ENCODE peak calls at places on chromosomes 4 and X, in five cellular contexts. A is PC-3, L is SJSA1, Y is heart right ventricle, T is tibial nerve. U is an unnamed sample.

GRCh38 chrX:101803451-101803850 is 128.4 kb downstream of the ZMAT1 start:
- DNase-seq in L (no peak), A (peak; percentile 44), Y (no peak), T (peak; percentile 18), U (no peak)

GRCh38 chr4:166198041-166198440 is 325.0 kb downstream of the TLL1 start:
- DNase-seq in Y (no peak), L (no peak), T (no peak), A (no peak), U (no peak)

GRCh38 chr4:134174271-134174670 is 27.3 kb downstream of the PABPC4L start:
- DNase-seq in T (no peak), L (no peak), Y (no peak), A (peak; percentile 11), U (no peak)

GRCh38 chrX:139563251-139563650 is 32.7 kb downstream of the F9 start:
- DNase-seq in L (no peak), Y (no peak), T (no peak), A (peak; percentile 38), U (no peak)

GRCh38 chrX:70455366-70456202 is 10.9 kb downstream of the DLG3 start:
- DNase-seq in T (no peak), Y (no peak), L (no peak), A (peak; percentile 46), U (no peak)

GRCh38 chr4:111633663-111634266 is 511.5 kb upstream of the FAM241A start:
- DNase-seq in A (no peak), L (no peak), Y (no peak), T (no peak), U (no peak)

GRCh38 chr4:7503597-7503996 is 68.9 kb upstream of the PSAPL1 start:
- DNase-seq in T (no peak), L (no peak), A (no peak), Y (no peak), U (no peak)

GRCh38 chr4:185470503-185471195 is 884 bp downstream of the CCDC110 start:
- DNase-seq in L (no peak), A (peak; percentile 42), Y (peak; percentile 50), T (peak; percentile 28), U (no peak)

GRCh38 chr4:26030780-26031179 is 116.8 kb downstream of the SMIM20 start:
- DNase-seq in A (no peak), Y (no peak), L (no peak), T (no peak), U (no peak)

GRCh38 chr4:26030260-26030667 is 116.2 kb downstream of the SMIM20 start:
- DNase-seq in A (no peak), Y (no peak), T (no peak), L (no peak), U (no peak)

GRCh38 chr4:26028133-26028792 is 114.2 kb downstream of the SMIM20 start:
- DNase-seq in L (no peak), Y (no peak), T (no peak), A (no peak), U (no peak)

GRCh38 chr4:26029512-26030131 is 115.6 kb downstream of the SMIM20 start:
- DNase-seq in T (no peak), L (no peak), A (no peak), Y (no peak), U (no peak)

GRCh38 chr4:26028793-26029511 is 114.9 kb downstream of the SMIM20 start:
- DNase-seq in T (peak; percentile 54), Y (peak; percentile 65), A (no peak), L (no peak), U (no peak)
- H3K4me3 ChIP-seq in T (no peak overlapping the region), Y (peak overlapping the region; percentile 31), A (no peak overlapping the region), L (no peak overlapping the region), U (no peak overlapping the region)

DNA sequence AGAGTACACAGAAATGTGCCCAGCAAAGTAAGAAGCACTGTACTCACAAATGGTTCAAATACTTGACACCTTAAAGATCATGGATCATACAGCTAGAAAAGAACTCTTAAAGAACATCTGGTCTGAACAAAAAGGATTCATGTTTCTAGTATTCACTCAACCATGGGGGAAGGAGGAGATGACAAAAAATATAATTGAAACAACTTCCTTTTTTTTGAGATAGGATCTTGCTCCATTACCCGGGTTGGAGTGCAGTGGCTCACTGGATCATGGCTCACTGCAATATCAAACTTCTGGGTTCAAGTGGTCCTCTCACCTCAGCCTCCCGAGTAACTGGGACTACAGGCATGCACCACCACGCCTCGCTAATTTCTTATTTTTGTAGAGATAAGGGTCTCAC is 6.0 kb downstream of the DHX15 start:
- DNase-seq in A (no peak), Y (no peak), L (no peak), T (no peak), U (no peak)
- H3K4me3 ChIP-seq in A (no peak overlapping the region), Y (no peak overlapping the region), L (no peak overlapping the region), T (no peak overlapping the region), U (no peak overlapping the region)

GRCh38 chr4:140085062-140085622 is 68.8 kb downstream of the MAML3 start:
- DNase-seq in A (peak; percentile 80), T (no peak), L (peak; percentile 77), Y (no peak), U (no peak)
- H3K4me3 ChIP-seq in A (peak overlapping the region; percentile 54), T (no peak overlapping the region), L (no peak overlapping the region), Y (no peak overlapping the region), U (no peak overlapping the region)

DNA sequence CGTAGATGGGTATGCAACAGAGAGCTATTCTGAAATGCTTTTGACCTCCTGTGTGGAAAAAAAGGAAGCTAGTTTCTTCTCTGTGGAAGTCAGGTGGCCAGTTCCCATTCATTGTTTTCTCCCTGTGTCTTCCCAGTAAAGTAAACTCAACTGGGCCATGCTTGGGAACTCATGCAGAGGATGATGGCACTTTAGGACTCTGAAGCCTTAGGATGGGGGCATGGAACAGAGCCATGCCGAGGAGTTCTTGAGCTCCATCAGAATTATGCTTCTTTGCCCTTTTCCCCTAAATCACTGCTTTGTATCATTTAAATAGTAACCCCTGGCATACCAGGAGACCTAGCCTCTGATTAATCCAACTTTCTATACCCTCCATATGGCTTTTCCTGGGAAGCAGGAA is 3.2 kb downstream of the TMEM164 start:
- DNase-seq in L (no peak), A (no peak), Y (no peak), T (no peak), U (no peak)
- H3K4me3 ChIP-seq in L (no peak overlapping the region), A (no peak overlapping the region), Y (no peak overlapping the region), T (no peak overlapping the region), U (no peak overlapping the region)

DNA sequence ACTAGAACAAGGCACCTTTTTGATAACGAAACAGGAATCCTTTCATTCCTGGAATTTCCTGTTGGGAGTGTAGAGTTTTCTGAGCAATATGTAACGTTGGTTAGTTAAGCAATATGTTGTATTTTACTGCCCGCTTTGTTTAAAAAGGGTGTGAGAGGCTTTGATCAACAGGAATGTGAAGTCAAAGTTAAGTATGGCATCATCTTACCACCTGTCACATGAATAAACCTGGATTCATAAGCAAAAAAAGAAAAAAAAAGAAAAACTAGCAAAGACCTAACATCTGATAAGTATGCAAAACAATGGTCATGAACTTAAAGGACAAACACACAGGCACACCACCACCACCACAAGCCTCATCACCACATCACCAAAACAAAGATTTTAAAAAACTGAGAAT is 7.1 kb upstream of the CXCL5 start:
- DNase-seq in Y (no peak), L (no peak), T (no peak), A (peak; percentile 80), U (no peak)
- H3K4me3 ChIP-seq in Y (no peak overlapping the region), L (no peak overlapping the region), T (no peak overlapping the region), A (peak overlapping the region; percentile 22), U (no peak overlapping the region)

DNA sequence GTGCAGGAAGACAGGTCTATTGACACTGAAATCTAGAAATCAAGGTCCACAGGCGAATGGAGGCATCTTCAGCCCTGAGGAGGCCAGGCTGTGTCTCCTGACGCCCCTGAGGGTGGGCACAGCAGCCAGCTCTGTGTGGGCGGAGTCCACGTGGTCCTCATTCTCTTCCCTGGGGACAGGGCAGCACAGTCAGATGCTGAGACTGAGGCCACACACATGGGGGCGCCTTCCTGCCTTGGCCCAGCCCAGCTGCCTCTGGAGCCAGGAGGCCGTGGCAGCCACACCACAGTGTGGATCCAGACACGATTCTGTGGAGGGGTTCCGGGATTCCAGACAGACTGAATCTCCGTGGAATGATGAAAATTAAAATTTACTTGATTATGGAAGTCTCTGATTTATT is 20.8 kb downstream of the FGFR3 start:
- DNase-seq in A (no peak), L (no peak), T (no peak), Y (no peak), U (no peak)
- H3K4me3 ChIP-seq in A (no peak overlapping the region), L (no peak overlapping the region), T (no peak overlapping the region), Y (no peak overlapping the region), U (no peak overlapping the region)

DNA sequence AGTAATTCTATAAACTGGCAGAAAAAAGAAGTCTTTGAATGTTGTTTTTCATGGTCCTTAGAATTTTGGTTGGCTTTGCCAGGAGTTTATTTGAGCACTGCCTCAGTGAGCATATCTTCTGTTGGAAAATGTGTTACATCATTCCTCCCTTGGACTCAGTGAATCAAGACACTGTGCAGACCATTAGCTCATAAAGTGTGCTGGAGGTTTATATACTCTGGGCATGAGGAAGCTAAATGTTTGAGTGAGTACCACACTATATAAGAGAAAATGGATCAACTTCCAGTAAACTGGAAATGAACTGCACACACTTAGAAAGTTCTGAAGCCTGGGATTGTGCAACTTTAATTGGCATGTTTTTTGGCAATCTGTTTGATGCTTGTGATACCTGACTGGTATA is 75.8 kb downstream of the LIMCH1 start:
- DNase-seq in L (no peak), T (no peak), Y (no peak), A (no peak), U (no peak)
- H3K4me3 ChIP-seq in L (peak overlapping the region; percentile 22), T (peak overlapping the region; percentile 26), Y (peak overlapping the region; percentile 22), A (no peak overlapping the region), U (no peak overlapping the region)

GRCh38 chr4:48633657-48634056 is 143.6 kb downstream of the ZAR1 start:
- DNase-seq in T (no peak), Y (no peak), L (no peak), A (no peak), U (no peak)
- H3K4me3 ChIP-seq in T (no peak overlapping the region), Y (no peak overlapping the region), L (no peak overlapping the region), A (no peak overlapping the region), U (no peak overlapping the region)

U was measured in HFF-Myc.